ENCODE peak calls at places on chromosome 16, in four cellular contexts. Q is A549, K is T1000, J is iPS-NIHi11. H is an unnamed sample.

GRCh38 chr16:2035431-2036199 is 8.9 kb downstream of the NHERF2 start:
- DNase-seq in Q (no peak), J (peak), K (peak), H (no peak)

GRCh38 chr16:25063102-25063501 is 47.9 kb upstream of the ARHGAP17 start:
- DNase-seq in K (no peak), J (no peak), Q (no peak), H (no peak)

GRCh38 chr16:69595127-69596036 is 29.6 kb downstream of the NFAT5 start:
- DNase-seq in J (no peak), K (no peak), Q (peak), H (no peak)

GRCh38 chr16:10642964-10643363 is 51.8 kb downstream of the TEKT5 start:
- DNase-seq in K (no peak), J (no peak), Q (no peak), H (no peak)

GRCh38 chr16:89187337-89188063 is 12.8 kb downstream of the SLC22A31 start:
- DNase-seq in J (no peak), K (no peak), Q (no peak), H (no peak)

GRCh38 chr16:85335584-85336492 is 223.6 kb upstream of the CIBAR2 start:
- DNase-seq in K (no peak), Q (no peak), J (no peak), H (no peak)

GRCh38 chr16:4796982-4797804 is 2.0 kb downstream of the SMIM22 start:
- DNase-seq in Q (no peak), J (no peak), K (no peak), H (no peak)

GRCh38 chr16:86508947-86509758 is 1.2 kb upstream of the FOXF1 start:
- DNase-seq in J (no peak), K (peak), Q (no peak), H (no peak)

GRCh38 chr16:53369921-53370320 is 64.3 kb upstream of the RBL2 start:
- DNase-seq in K (no peak), J (no peak), Q (no peak), H (no peak)

GRCh38 chr16:75085556-75085955 is 31.0 kb downstream of the LDHD start:
- DNase-seq in J (no peak), Q (no peak), K (no peak), H (no peak)

GRCh38 chr16:2415085-2415484 is 14.2 kb upstream of the CCNF start:
- DNase-seq in J (no peak), Q (no peak), K (no peak), H (no peak)

GRCh38 chr16:82641336-82641984 is 14.7 kb downstream of the CDH13 start:
- DNase-seq in K (no peak), J (no peak), Q (no peak), H (no peak)

GRCh38 chr16:52705192-52705591 is 158.2 kb upstream of the TOX3 start:
- DNase-seq in Q (no peak), J (no peak), K (no peak), H (no peak)

GRCh38 chr16:12639044-12639443 is 164.6 kb downstream of the CPPED1 start:
- DNase-seq in J (no peak), Q (no peak), K (peak), H (no peak)

GRCh38 chr16:55325458-55326109 is 1.6 kb downstream of the IRX6 start:
- DNase-seq in J (no peak), K (no peak), Q (no peak), H (no peak)

GRCh38 chr16:90077757-90078593 is 844 bp upstream of the PRDM7 start:
- DNase-seq in J (peak), Q (peak), K (no peak), H (no peak)

GRCh38 chr16:89657442-89658220 is at the start of the genes CHMP1A and SPATA33:
- DNase-seq in J (peak), Q (peak), K (peak), H (peak)

GRCh38 chr16:68936729-68937631 is 93.6 kb downstream of the TANGO6 start:
- DNase-seq in J (no peak), Q (no peak), K (no peak), H (no peak)

GRCh38 chr16:2671741-2672140 is 10.6 kb upstream of the KCTD5 start:
- DNase-seq in K (no peak), J (no peak), Q (no peak), H (no peak)

H was measured in WERI-Rb-1.